ENCODE peak calls at places on chromosomes 11 and 22, in four cellular contexts. E is HEK293T, Q is cardiac muscle cell, B is T-helper 9 cell. J is an unnamed sample.

GRCh38 chr11:113314389-113315301 is at the start of gene TTC12:
- DNase-seq in Q (peak; percentile 97), E (peak; percentile 94), B (peak; percentile 87), J (peak; percentile 64)

GRCh38 chr22:38835888-38836301 is 7.9 kb downstream of the NPTXR start:
- DNase-seq in Q (no peak), E (no peak), B (no peak), J (no peak)

GRCh38 chr11:2587132-2587930 is 112.5 kb downstream of the KCNQ1OT1 start:
- DNase-seq in Q (no peak), B (no peak), E (no peak), J (no peak)

GRCh38 chr11:16809901-16810668 is 71.6 kb downstream of the C11orf58 start:
- DNase-seq in B (no peak), Q (no peak), E (no peak), J (no peak)

GRCh38 chr22:22878801-22879674 is 8.6 kb upstream of the IGLL5 start:
- DNase-seq in E (no peak), B (no peak), Q (no peak), J (no peak)

GRCh38 chr11:131041331-131042040 is 125.2 kb upstream of the SNX19 start:
- DNase-seq in Q (no peak), B (no peak), E (no peak), J (no peak)

GRCh38 chr11:60947666-60948065 is 4.3 kb downstream of the SLC15A3 start:
- DNase-seq in E (no peak), B (no peak), Q (no peak), J (no peak)

GRCh38 chr22:40709752-40710413 is 30.6 kb downstream of the MCHR1 start:
- DNase-seq in Q (no peak), B (no peak), E (no peak), J (no peak)

GRCh38 chr22:46043816-46044717 is 67.1 kb upstream of the WNT7B start:
- DNase-seq in B (no peak), E (no peak), Q (no peak), J (no peak)

GRCh38 chr22:17842386-17842785 is 68.1 kb upstream of the BID start:
- DNase-seq in B (peak; percentile 6), E (no peak), Q (no peak), J (no peak)

GRCh38 chr11:131737357-131737756 is 366.9 kb downstream of the NTM start:
- DNase-seq in E (no peak), Q (no peak), B (no peak), J (no peak)

GRCh38 chr11:118142809-118143208 is 9.8 kb downstream of the SCN4B start:
- DNase-seq in E (no peak), Q (no peak), B (no peak), J (no peak)

GRCh38 chr11:19393941-19394340 is 153.2 kb upstream of the E2F8 start:
- DNase-seq in E (no peak), B (no peak), Q (no peak), J (no peak)

GRCh38 chr11:123624974-123625373 is 29.4 kb downstream of the SCN3B start:
- DNase-seq in E (no peak), Q (no peak), B (no peak), J (no peak)

GRCh38 chr11:119483341-119483880 is 60.4 kb upstream of the THY1 start:
- DNase-seq in Q (no peak), B (no peak), E (no peak), J (no peak)

GRCh38 chr22:50674127-50674493 is 1.5 kb downstream of the SHANK3 start:
- DNase-seq in B (no peak), Q (peak; percentile 45), E (peak; percentile 58), J (no peak)

GRCh38 chr11:28834877-28835276 is 726.7 kb downstream of the METTL15 start:
- DNase-seq in Q (no peak), B (no peak), E (no peak), J (no peak)

GRCh38 chr22:16965083-16965482 is 42.9 kb downstream of the GAB4 start:
- DNase-seq in Q (no peak), E (no peak), B (no peak), J (no peak)

GRCh38 chr11:61928606-61929005 is 11.2 kb upstream of the RAB3IL1 start:
- DNase-seq in Q (no peak), B (no peak), E (no peak), J (no peak)

GRCh38 chr11:72370201-72370600 is 64.1 kb downstream of the CLPB start:
- DNase-seq in E (no peak), Q (no peak), B (no peak), J (no peak)

GRCh38 chr11:31821779-31822574 is 10.9 kb upstream of the PAX6 start:
- DNase-seq in Q (no peak), B (no peak), E (no peak), J (no peak)

GRCh38 chr11:1906623-1907423 is 12.7 kb upstream of the TNNT3 start:
- DNase-seq in Q (no peak), E (no peak), B (no peak), J (no peak)

GRCh38 chr11:111571829-111572501 is 30.3 kb upstream of the SIK2 start:
- DNase-seq in E (no peak), Q (no peak), B (no peak), J (no peak)

GRCh38 chr22:46201059-46201757 is 48.9 kb downstream of the CDPF1 start:
- DNase-seq in B (no peak), E (no peak), Q (no peak), J (no peak)

GRCh38 chr11:70201876-70202861 is 927 bp upstream of the FADD start:
- DNase-seq in E (no peak), Q (no peak), B (no peak), J (no peak)

GRCh38 chr11:586376-587316 is 10.4 kb downstream of the PHRF1 start:
- DNase-seq in Q (no peak), B (no peak), E (no peak), J (no peak)

J was measured in GM12878.